ENCODE peak calls at places on chromosome 6, in eight cellular contexts. E is PC-3, Q is HCT116, H is DND-41, C is astrocyte, S is fibroblast of lung, T is OCI-LY7, W is IMR-90. A is an unnamed sample.

GRCh38 chr6:42101186-42101657 is 41.2 kb downstream of the C6orf132 start:
- DNase-seq in Q (no peak), T (no peak), S (peak; percentile 82), C (no peak), W (peak; percentile 56), E (no peak), H (no peak), A (no peak)

GRCh38 chr6:72748759-72749158 is 126.9 kb downstream of the KCNQ5 start:
- DNase-seq in Q (no peak), T (no peak), W (peak; percentile 84), S (peak; percentile 77), E (peak; percentile 82), C (peak; percentile 92), H (peak; percentile 8), A (no peak)

GRCh38 chr6:34093854-34094430 is 51.9 kb downstream of the GRM4 start:
- DNase-seq in E (no peak), C (no peak), H (no peak), Q (no peak), T (no peak), W (no peak), S (no peak), A (no peak)

GRCh38 chr6:125784365-125784764 is 6.4 kb upstream of the NCOA7 start:
- DNase-seq in H (no peak), C (no peak), T (no peak), Q (no peak), E (peak; percentile 62), S (peak; percentile 84), W (peak; percentile 66), A (no peak)

GRCh38 chr6:161701051-161701450 is 427.2 kb upstream of the AGPAT4 start:
- DNase-seq in T (no peak), Q (no peak), W (no peak), S (no peak), H (no peak), E (no peak), C (no peak), A (no peak)

GRCh38 chr6:142225552-142225951 is 76.3 kb upstream of the ADGRG6 start:
- DNase-seq in E (no peak), W (no peak), C (no peak), Q (no peak), T (no peak), S (no peak), H (no peak), A (no peak)

GRCh38 chr6:56096454-56096853 is 150.9 kb downstream of the COL21A1 start:
- DNase-seq in H (no peak), E (no peak), T (no peak), Q (no peak), C (peak; percentile 34), W (no peak), S (no peak), A (no peak)

GRCh38 chr6:134065706-134066105 is 13.3 kb upstream of the SLC2A12 start:
- DNase-seq in T (peak; percentile 50), H (peak; percentile 11), Q (peak; percentile 32), S (peak; percentile 41), W (peak; percentile 32), C (no peak), E (peak; percentile 41), A (no peak)

GRCh38 chr6:78324213-78324612 is 543.1 kb upstream of the IRAK1BP1 start:
- DNase-seq in T (no peak), Q (no peak), H (no peak), W (no peak), S (no peak), E (no peak), C (peak; percentile 25), A (no peak)

GRCh38 chr6:26183581-26184408 is 96.6 kb downstream of the HFE start:
- DNase-seq in C (peak; percentile 88), T (no peak), Q (no peak), E (no peak), S (peak; percentile 95), W (peak; percentile 92), H (no peak), A (peak; percentile 87)

GRCh38 chr6:23350752-23351453 is 775.1 kb upstream of the NRSN1 start:
- DNase-seq in T (no peak), C (no peak), H (no peak), Q (no peak), W (no peak), E (peak; percentile 87), S (no peak), A (peak; percentile 66)

GRCh38 chr6:165831812-165832470 is 168.9 kb upstream of the PDE10A start:
- DNase-seq in T (no peak), S (no peak), E (no peak), H (peak; percentile 13), C (no peak), W (no peak), Q (no peak), A (no peak)

GRCh38 chr6:16243055-16243454 is 4.7 kb downstream of the GMPR start:
- DNase-seq in C (peak; percentile 89), E (peak; percentile 94), Q (no peak), T (no peak), W (peak; percentile 87), S (peak; percentile 73), H (no peak), A (no peak)

GRCh38 chr6:109406196-109406595 is 23.9 kb upstream of the CD164 start:
- DNase-seq in T (no peak), W (peak; percentile 63), E (no peak), Q (no peak), S (peak; percentile 83), H (no peak), C (no peak), A (no peak)

GRCh38 chr6:80440496-80441160 is 334.2 kb downstream of the BCKDHB start:
- DNase-seq in W (no peak), Q (no peak), C (no peak), H (no peak), T (no peak), S (no peak), E (no peak), A (no peak)

GRCh38 chr6:22830463-22830862 is 261.1 kb downstream of the HDGFL1 start:
- DNase-seq in Q (no peak), H (no peak), S (no peak), E (no peak), C (no peak), W (no peak), T (no peak), A (no peak)

GRCh38 chr6:134303903-134304302 is 14.0 kb downstream of the SGK1 start:
- DNase-seq in Q (no peak), S (no peak), E (no peak), T (no peak), C (no peak), H (no peak), W (peak; percentile 48), A (no peak)

GRCh38 chr6:142404751-142405150 is 102.9 kb downstream of the ADGRG6 start:
- DNase-seq in E (no peak), T (no peak), S (no peak), C (no peak), W (no peak), H (no peak), Q (no peak), A (no peak)

GRCh38 chr6:37904590-37904989 is 85.1 kb downstream of the ZFAND3 start:
- DNase-seq in S (no peak), C (peak; percentile 20), H (no peak), T (no peak), W (no peak), E (no peak), Q (no peak), A (no peak)

GRCh38 chr6:12165297-12165696 is 124.9 kb upstream of the EDN1 start:
- DNase-seq in S (no peak), Q (no peak), E (no peak), H (no peak), C (no peak), W (no peak), T (no peak), A (no peak)

GRCh38 chr6:35801148-35801547 is 4.0 kb upstream of the LHFPL5 start:
- DNase-seq in T (no peak), Q (no peak), H (no peak), E (no peak), C (no peak), W (no peak), S (no peak), A (no peak)

GRCh38 chr6:35796236-35796635 is 887 bp downstream of the CLPS start:
- DNase-seq in W (no peak), S (no peak), Q (no peak), E (peak; percentile 17), C (no peak), T (no peak), H (no peak), A (no peak)

GRCh38 chr6:35795453-35796071 is 1.6 kb downstream of the CLPS start:
- DNase-seq in C (no peak), E (no peak), T (no peak), Q (no peak), W (no peak), S (no peak), H (no peak), A (no peak)

GRCh38 chr6:35798706-35799105 is 1.6 kb upstream of the CLPS start:
- DNase-seq in T (no peak), E (no peak), H (no peak), W (no peak), Q (no peak), S (no peak), C (no peak), A (no peak)

DNA sequence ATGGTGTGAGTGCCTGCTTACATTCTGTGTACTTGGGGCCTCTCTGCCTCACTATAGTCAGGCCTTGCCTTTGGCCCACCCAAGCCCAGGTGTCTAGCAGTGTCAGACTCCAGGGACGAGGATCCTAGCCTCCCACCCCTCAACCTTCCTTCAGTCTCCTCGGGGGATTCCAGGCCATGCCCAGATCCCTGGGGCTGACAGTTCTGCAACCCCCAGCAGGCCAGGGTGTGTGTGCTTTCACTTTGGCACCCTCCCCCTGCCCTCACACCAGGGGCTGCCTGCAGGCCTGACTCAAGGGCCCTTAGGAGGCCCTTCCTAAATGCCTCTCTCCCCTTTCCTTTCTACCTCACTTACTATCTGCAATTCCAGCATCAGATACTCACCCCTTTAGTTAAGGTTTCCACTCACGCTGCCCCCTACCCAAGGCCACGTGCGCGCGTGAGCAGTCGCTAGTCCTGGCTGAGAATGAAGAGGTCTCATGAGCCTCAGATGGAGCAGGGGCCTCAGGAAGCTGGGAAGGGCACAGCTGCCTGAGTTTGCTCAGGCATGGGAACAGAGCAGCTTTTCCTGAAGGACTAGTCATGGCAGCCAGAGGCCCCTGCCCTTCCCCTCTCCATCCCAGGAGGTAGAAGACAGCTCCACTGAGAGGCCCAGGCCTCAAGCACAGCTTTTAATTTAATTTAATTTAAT is 859 bp upstream of the CLPS start:
- DNase-seq in C (no peak), Q (no peak), T (no peak), W (no peak), E (no peak), H (no peak), S (no peak), A (no peak)
- H3K4me2 ChIP-seq in C (no peak overlapping the region), Q (no peak overlapping the region), T (no peak overlapping the region), W (no peak overlapping the region), E (no peak overlapping the region), H (no peak overlapping the region), S (no peak overlapping the region), A (no peak overlapping the region)

GRCh38 chr6:167350322-167350721 is 25.4 kb downstream of the TTLL2 start:
- DNase-seq in S (no peak), C (no peak), Q (no peak), H (no peak), T (no peak), E (no peak), W (no peak), A (no peak)
- H3K4me3 ChIP-seq in S (no peak overlapping the region), C (no peak overlapping the region), Q (no peak overlapping the region), H (no peak overlapping the region), T (no peak overlapping the region), E (no peak overlapping the region), W (no peak overlapping the region), A (no peak overlapping the region)

GRCh38 chr6:107943626-107944439 is 14.2 kb downstream of the SEC63 start:
- DNase-seq in T (peak; percentile 10), C (peak; percentile 8), W (no peak), Q (no peak), E (no peak), H (peak; percentile 24), S (no peak), A (no peak)
- H3K36me3 ChIP-seq in T (peaks cover 35% of the 10 kb centered on the region), C (no peaks in the 10 kb centered on the region), W (no peaks in the 10 kb centered on the region), Q (no peaks in the 10 kb centered on the region), E (no peaks in the 10 kb centered on the region), H (peaks cover 23% of the 10 kb centered on the region), S (no peaks in the 10 kb centered on the region), A (peaks cover 6% of the 10 kb centered on the region)

GRCh38 chr6:154542747-154543146 is 32.3 kb upstream of the CNKSR3 start:
- DNase-seq in W (no peak), E (no peak), Q (no peak), C (no peak), S (no peak), H (no peak), T (no peak), A (no peak)
- H3K4me2 ChIP-seq in W (no peak overlapping the region), E (no peak overlapping the region), Q (no peak overlapping the region), C (no peak overlapping the region), S (no peak overlapping the region), H (no peak overlapping the region), T (no peak overlapping the region), A (no peak overlapping the region)